ENCODE peak calls at places on chromosomes 16 and 17, in ten cellular contexts. E is CD4-positive, CD25-positive, alpha-beta regulatory T cell; G is mesenchymal stem cell; Y is stimulated activated CD8-positive, alpha-beta memory T cell treated with anti-CD3 and anti-CD28 coated beads, Interleukin-15, amount 100 ng/mL, for 24 hours; L is brain pericyte; H is left colon; I is CD8-positive, alpha-beta memory T cell; X is RCC 7860; V is transverse colon; U is BE2C. J is an unnamed sample.

GRCh38 chr17:50330151-50330753 is 15.7 kb upstream of the XYLT2 start:
- DNase-seq in E (no peak), G (no peak), Y (no peak), L (no peak), H (no peak), I (no peak), X (no peak), V (no peak), U (no peak), J (no peak)

GRCh38 chr16:3065742-3066439 is 451 bp downstream of the IL32 start:
- DNase-seq in E (no peak), G (no peak), Y (no peak), L (no peak), H (no peak), I (no peak), X (no peak), V (no peak), U (no peak), J (peak)

GRCh38 chr17:75834279-75834920 is 9.8 kb downstream of the UNC13D start:
- DNase-seq in E (no peak), G (no peak), Y (no peak), L (no peak), H (no peak), I (no peak), X (no peak), V (no peak), U (no peak), J (no peak)

GRCh38 chr17:18191967-18192366 is 8.3 kb downstream of the ALKBH5 start:
- DNase-seq in E (no peak), G (peak), Y (no peak), L (no peak), H (no peak), I (no peak), X (no peak), V (no peak), U (peak), J (no peak)

GRCh38 chr17:17839792-17840707 is 3.3 kb upstream of the SREBF1 start:
- DNase-seq in E (peak), G (peak), Y (peak), L (peak), H (peak), I (peak), X (peak), V (peak), U (peak), J (peak)

GRCh38 chr16:75372236-75372856 is 61.0 kb downstream of the CFDP1 start:
- DNase-seq in E (no peak), G (no peak), Y (no peak), L (no peak), H (no peak), I (no peak), X (no peak), V (no peak), U (no peak), J (no peak)

GRCh38 chr17:64425191-64425590 is 23.7 kb upstream of the MILR1 start:
- DNase-seq in E (no peak), G (no peak), Y (no peak), L (no peak), H (no peak), I (no peak), X (no peak), V (no peak), U (no peak), J (no peak)

GRCh38 chr17:27654654-27655524 is 23.9 kb downstream of the LGALS9 start:
- DNase-seq in E (peak), G (peak), Y (peak), L (no peak), H (peak), I (peak), X (peak), V (peak), U (peak), J (peak)

GRCh38 chr16:52526429-52526828 is 20.5 kb downstream of the TOX3 start:
- DNase-seq in E (no peak), G (no peak), Y (no peak), L (no peak), H (no peak), I (no peak), X (no peak), V (no peak), U (no peak), J (no peak)

GRCh38 chr17:74085434-74085833 is 118.0 kb upstream of the RPL38 start:
- DNase-seq in E (no peak), G (no peak), Y (no peak), L (no peak), H (no peak), I (no peak), X (no peak), V (no peak), U (no peak), J (no peak)

GRCh38 chr16:13919330-13919682 is 648 bp upstream of the ERCC4 start:
- DNase-seq in E (peak), G (peak), Y (no peak), L (no peak), H (no peak), I (no peak), X (peak), V (no peak), U (no peak), J (no peak)

GRCh38 chr17:79620207-79621038 is 9.6 kb upstream of the RBFOX3 start:
- DNase-seq in E (no peak), G (no peak), Y (no peak), L (no peak), H (peak), I (no peak), X (no peak), V (peak), U (no peak), J (no peak)

GRCh38 chr16:29687755-29688154 is 8.8 kb downstream of the QPRT start:
- DNase-seq in E (no peak), G (no peak), Y (no peak), L (no peak), H (no peak), I (no peak), X (no peak), V (no peak), U (no peak), J (no peak)

GRCh38 chr16:21598676-21599157 is 660 bp upstream of the METTL9 start:
- DNase-seq in E (peak), G (no peak), Y (no peak), L (no peak), H (no peak), I (no peak), X (no peak), V (peak), U (no peak), J (no peak)

GRCh38 chr17:37802712-37803416 is 58.0 kb upstream of the HNF1B start:
- DNase-seq in E (no peak), G (peak), Y (no peak), L (no peak), H (no peak), I (no peak), X (peak), V (no peak), U (peak), J (no peak)

GRCh38 chr16:1098266-1098991 is 2.4 kb upstream of the C1QTNF8 start:
- DNase-seq in E (no peak), G (no peak), Y (no peak), L (no peak), H (no peak), I (no peak), X (no peak), V (no peak), U (no peak), J (no peak)

GRCh38 chr17:35011671-35012216 is 31.4 kb downstream of the LIG3 start:
- DNase-seq in E (no peak), G (no peak), Y (no peak), L (no peak), H (no peak), I (no peak), X (no peak), V (no peak), U (no peak), J (no peak)

GRCh38 chr17:74859439-74860228 is at the start of gene GRIN2C:
- DNase-seq in E (no peak), G (no peak), Y (no peak), L (no peak), H (no peak), I (no peak), X (no peak), V (no peak), U (peak), J (peak)

GRCh38 chr16:75081179-75081859 is 35.3 kb downstream of the LDHD start:
- DNase-seq in E (no peak), G (no peak), Y (no peak), L (no peak), H (no peak), I (no peak), X (no peak), V (no peak), U (no peak), J (no peak)

GRCh38 chr16:20614201-20615141 is 38.3 kb upstream of the ACSM2B start:
- DNase-seq in E (no peak), G (no peak), Y (no peak), L (no peak), H (no peak), I (no peak), X (no peak), V (no peak), U (no peak), J (no peak)

GRCh38 chr16:49620158-49620867 is 235.6 kb downstream of the ZNF423 start:
- DNase-seq in E (no peak), G (peak), Y (no peak), L (peak), H (no peak), I (no peak), X (no peak), V (peak), U (peak), J (no peak)

GRCh38 chr16:84284168-84284722 is 10.4 kb upstream of the WFDC1 start:
- DNase-seq in E (no peak), G (peak), Y (no peak), L (no peak), H (peak), I (no peak), X (no peak), V (peak), U (no peak), J (no peak)

GRCh38 chr16:380837-381787 is 666 bp downstream of the PGAP6 start:
- DNase-seq in E (no peak), G (peak), Y (no peak), L (no peak), H (no peak), I (no peak), X (no peak), V (no peak), U (peak), J (peak)

GRCh38 chr17:43578699-43579569 is 32.8 kb upstream of the ETV4 start:
- DNase-seq in E (peak), G (peak), Y (no peak), L (no peak), H (no peak), I (peak), X (peak), V (no peak), U (peak), J (peak)

GRCh38 chr17:1563786-1564613 is 1.4 kb upstream of the PITPNA start:
- DNase-seq in E (no peak), G (no peak), Y (no peak), L (no peak), H (no peak), I (no peak), X (no peak), V (no peak), U (no peak), J (no peak)

GRCh38 chr16:85536073-85536410 is 77.1 kb upstream of the GSE1 start:
- DNase-seq in E (no peak), G (no peak), Y (no peak), L (no peak), H (peak), I (no peak), X (no peak), V (no peak), U (no peak), J (no peak)

GRCh38 chr16:47571711-47572110 is 110.6 kb downstream of the PHKB start:
- DNase-seq in E (no peak), G (no peak), Y (no peak), L (no peak), H (no peak), I (no peak), X (no peak), V (no peak), U (no peak), J (no peak)

GRCh38 chr17:45311762-45312476 is 4.9 kb downstream of the MAP3K14 start:
- DNase-seq in E (peak), G (peak), Y (peak), L (no peak), H (peak), I (peak), X (peak), V (peak), U (peak), J (peak)

GRCh38 chr16:15949210-15950166 is at the start of gene ABCC1:
- DNase-seq in E (peak), G (peak), Y (peak), L (no peak), H (peak), I (peak), X (no peak), V (peak), U (peak), J (peak)

GRCh38 chr16:86884256-86884655 is 305.9 kb downstream of the FOXL1 start:
- DNase-seq in E (no peak), G (no peak), Y (no peak), L (no peak), H (no peak), I (no peak), X (peak), V (no peak), U (no peak), J (no peak)

GRCh38 chr16:85432606-85433005 is 180.5 kb upstream of the GSE1 start:
- DNase-seq in E (no peak), G (no peak), Y (no peak), L (no peak), H (no peak), I (no peak), X (no peak), V (no peak), U (no peak), J (no peak)

GRCh38 chr17:18039535-18040286 is 503 bp downstream of the GID4 start:
- DNase-seq in E (peak), G (peak), Y (peak), L (no peak), H (no peak), I (no peak), X (no peak), V (peak), U (no peak), J (no peak)

GRCh38 chr16:78192734-78193133 is 93.3 kb downstream of the WWOX start:
- DNase-seq in E (no peak), G (no peak), Y (no peak), L (no peak), H (no peak), I (no peak), X (no peak), V (no peak), U (no peak), J (no peak)

GRCh38 chr16:87321336-87322107 is 4.3 kb upstream of the C16orf95 start:
- DNase-seq in E (no peak), G (no peak), Y (no peak), L (no peak), H (no peak), I (no peak), X (no peak), V (no peak), U (no peak), J (no peak)

GRCh38 chr17:58219007-58219788 is at the start of gene MKS1:
- DNase-seq in E (peak), G (peak), Y (peak), L (peak), H (peak), I (peak), X (peak), V (peak), U (peak), J (peak)

GRCh38 chr17:76027159-76027839 is at the start of gene EVPL:
- DNase-seq in E (no peak), G (no peak), Y (no peak), L (no peak), H (peak), I (no peak), X (peak), V (peak), U (no peak), J (no peak)